ENCODE peak calls at places on chromosomes 6 and 20, in six cellular contexts. O, G, X, R, P and K are unnamed samples.

GRCh38 chr6:145836170-145836569 is 21.6 kb upstream of the FBXO30 start:
- DNase-seq in O (no peak), G (no peak), X (no peak), R (no peak), P (no peak), K (no peak)

GRCh38 chr6:84033523-84034451 is at the start of gene MRAP2:
- DNase-seq in O (no peak), G (no peak), X (peak), R (peak), P (no peak), K (peak)

GRCh38 chr20:56698749-56699148 is 69.6 kb downstream of the TFAP2C start:
- DNase-seq in O (no peak), G (no peak), X (no peak), R (no peak), P (no peak), K (no peak)

GRCh38 chr20:58692579-58693225 is at the start of gene NPEPL1:
- DNase-seq in O (no peak), G (peak), X (peak), R (peak), P (peak), K (peak)

GRCh38 chr20:32439132-32439829 is 81.2 kb downstream of the ASXL1 start:
- DNase-seq in O (no peak), G (no peak), X (no peak), R (no peak), P (no peak), K (no peak)

GRCh38 chr20:43358811-43359210 is 98.9 kb upstream of the SRSF6 start:
- DNase-seq in O (no peak), G (no peak), X (no peak), R (no peak), P (no peak), K (no peak)

GRCh38 chr20:63094767-63095499 is 88.2 kb upstream of the BHLHE23 start:
- DNase-seq in O (no peak), G (no peak), X (no peak), R (peak), P (no peak), K (peak)

GRCh38 chr20:37397076-37397953 is 51.4 kb downstream of the SRC start:
- DNase-seq in O (no peak), G (no peak), X (no peak), R (no peak), P (no peak), K (peak)

GRCh38 chr6:31763617-31763940 is 1.1 kb downstream of the SAPCD1 start:
- DNase-seq in O (no peak), G (no peak), X (no peak), R (no peak), P (no peak), K (peak)

GRCh38 chr20:38294334-38294592 is 9.7 kb upstream of the BPI start:
- DNase-seq in O (no peak), G (no peak), X (no peak), R (no peak), P (no peak), K (no peak)

GRCh38 chr6:32222333-32223230 is 1.3 kb downstream of the NOTCH4 start:
- DNase-seq in O (no peak), G (no peak), X (peak), R (peak), P (no peak), K (no peak)

GRCh38 chr6:43604174-43604573 is 24.9 kb downstream of the GTPBP2 start:
- DNase-seq in O (no peak), G (no peak), X (no peak), R (no peak), P (no peak), K (no peak)

GRCh38 chr6:106473807-106474206 is 113.3 kb downstream of the CRYBG1 start:
- DNase-seq in O (no peak), G (no peak), X (no peak), R (no peak), P (no peak), K (no peak)

GRCh38 chr20:57501461-57502330 is 23.2 kb downstream of the CTCFL start:
- DNase-seq in O (no peak), G (no peak), X (no peak), R (no peak), P (no peak), K (peak)

GRCh38 chr6:38141716-38142115 is 322.2 kb downstream of the ZFAND3 start:
- DNase-seq in O (no peak), G (no peak), X (no peak), R (no peak), P (no peak), K (no peak)

GRCh38 chr6:97437087-97437486 is 154.1 kb upstream of the MMS22L start:
- DNase-seq in O (peak), G (no peak), X (no peak), R (no peak), P (peak), K (no peak)

GRCh38 chr6:135853227-135853626 is 1.7 kb downstream of the PDE7B start:
- DNase-seq in O (no peak), G (no peak), X (no peak), R (no peak), P (no peak), K (no peak)

GRCh38 chr6:24146871-24147270 is 20.9 kb downstream of the NRSN1 start:
- DNase-seq in O (no peak), G (no peak), X (no peak), R (no peak), P (no peak), K (no peak)
- TF ChIP-seq CTCF in O (no peak), G (no peak), X (no peak), R (no peak), P (no peak), K (no peak)

GRCh38 chr6:158813032-158813431 is 6.1 kb downstream of the EZR start:
- DNase-seq in O (no peak), G (no peak), X (no peak), R (peak), P (no peak), K (no peak)
- H3K27ac ChIP-seq in O (no peak), G (no peak), X (peak), R (no peak), P (peak), K (no peak)

GRCh38 chr20:11178946-11179654 is 505.3 kb upstream of the JAG1 start:
- DNase-seq in O (peak), G (no peak), X (no peak), R (no peak), P (peak), K (no peak)
- TF ChIP-seq CTCF in O (no peak), G (no peak), X (no peak), R (no peak), P (peak), K (no peak)

DNA sequence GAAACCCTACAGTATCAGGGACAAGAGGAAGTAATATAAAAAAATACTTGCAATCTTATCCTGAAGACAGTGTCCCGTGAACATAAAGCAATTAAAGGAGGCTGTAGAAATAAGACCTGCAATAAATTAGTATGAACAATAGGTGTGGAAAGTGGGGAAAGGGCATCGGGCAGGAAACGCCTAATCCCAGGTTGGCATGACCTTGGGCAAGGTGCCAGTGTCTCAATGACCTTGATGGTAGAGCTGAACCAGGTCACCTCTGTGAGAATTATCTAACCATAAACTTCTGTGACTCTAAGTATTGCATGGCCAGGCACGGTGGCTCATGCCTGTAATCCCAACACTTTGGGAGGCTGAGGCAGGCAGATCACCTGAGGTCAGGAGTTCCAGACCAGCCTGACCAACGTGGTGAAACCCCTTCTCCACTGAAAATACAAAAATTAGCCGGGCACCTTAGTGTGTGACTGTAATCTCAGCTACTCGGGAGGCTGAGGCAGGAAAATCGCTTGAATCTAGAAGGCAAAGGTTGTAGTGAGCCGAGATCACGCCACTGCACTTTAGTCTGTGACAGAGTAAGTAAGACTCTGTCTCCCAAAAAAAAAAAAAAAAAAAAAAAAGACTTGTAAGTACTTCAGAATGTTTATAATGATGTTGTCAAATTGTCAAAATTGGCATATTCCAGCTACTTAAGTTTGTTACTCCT is 115.4 kb downstream of the LY86 start:
- DNase-seq in O (no peak), G (no peak), X (no peak), R (no peak), P (no peak), K (no peak)
- H3K27ac ChIP-seq in O (no peak), G (no peak), X (no peak), R (no peak), P (no peak), K (no peak)